ENCODE peak calls at places on chromosomes 3 and 15, in six cellular contexts. V is IMR-90, C is H9, S is mesenchymal stem cell, R is neuronal stem cell, X is H1. Q is an unnamed sample.

GRCh38 chr3:32686713-32687112 is 1.7 kb downstream of the CNOT10 start:
- DNase-seq in V (no peak), C (no peak), S (peak), R (no peak), X (no peak), Q (no peak)

GRCh38 chr15:25903024-25903581 is 40.0 kb upstream of the ATP10A start:
- DNase-seq in V (peak), C (no peak), S (no peak), R (no peak), X (no peak), Q (no peak)

GRCh38 chr15:74995779-74996765 is 709 bp downstream of the SCAMP5 start:
- DNase-seq in V (no peak), C (peak), S (no peak), R (peak), X (no peak), Q (no peak)

GRCh38 chr3:30597131-30597768 is 9.2 kb upstream of the TGFBR2 start:
- DNase-seq in V (peak), C (no peak), S (peak), R (no peak), X (no peak), Q (peak)

GRCh38 chr15:65085207-65085753 is 8.7 kb downstream of the KBTBD13 start:
- DNase-seq in V (no peak), C (no peak), S (no peak), R (no peak), X (no peak), Q (no peak)

GRCh38 chr15:55434989-55435825 is 26.9 kb downstream of the PIERCE2 start:
- DNase-seq in V (peak), C (no peak), S (peak), R (peak), X (peak), Q (peak)

GRCh38 chr3:16147226-16147625 is 27.3 kb upstream of the GALNT15 start:
- DNase-seq in V (peak), C (no peak), S (peak), R (no peak), X (no peak), Q (no peak)

GRCh38 chr3:130850044-130850797 is 43.7 kb upstream of the ATP2C1 start:
- DNase-seq in V (peak), C (no peak), S (peak), R (no peak), X (no peak), Q (peak)

GRCh38 chr3:53242642-53243041 is 13.2 kb downstream of the TKT start:
- DNase-seq in V (no peak), C (no peak), S (peak), R (no peak), X (no peak), Q (no peak)

GRCh38 chr3:53242155-53242554 is 13.7 kb downstream of the TKT start:
- DNase-seq in V (no peak), C (no peak), S (no peak), R (no peak), X (no peak), Q (no peak)

GRCh38 chr3:53243785-53244184 is 12.0 kb downstream of the TKT start:
- DNase-seq in V (no peak), C (no peak), S (no peak), R (no peak), X (no peak), Q (no peak)

GRCh38 chr3:53244281-53244680 is 11.5 kb downstream of the TKT start:
- DNase-seq in V (no peak), C (no peak), S (no peak), R (no peak), X (no peak), Q (no peak)

DNA sequence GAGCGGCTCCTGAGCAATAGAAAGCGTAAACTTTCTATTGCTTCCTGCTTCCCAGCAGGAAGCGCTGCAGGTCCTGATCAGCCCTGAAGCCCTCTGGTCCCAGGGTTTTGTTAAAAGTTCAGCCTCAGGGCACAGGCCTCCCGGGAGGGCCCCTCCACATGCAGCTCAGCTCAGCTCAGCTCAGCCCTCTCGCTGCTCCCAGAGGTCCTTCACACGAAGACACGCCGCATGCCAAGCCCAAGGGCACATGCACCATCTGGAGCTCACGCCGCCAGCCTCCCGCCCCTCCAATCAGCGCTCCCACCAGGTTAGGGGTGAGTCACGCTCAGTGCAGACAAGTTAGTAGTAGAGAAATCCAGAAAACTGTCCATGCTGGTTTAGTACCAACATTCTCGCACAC is 12.7 kb downstream of the TKT start:
- DNase-seq in V (no peak), C (peak), S (peak), R (no peak), X (no peak), Q (no peak)
- H2AFZ ChIP-seq in V (no peak), C (no peak), S (no peak), R (no peak), X (no peak), Q (peak)

GRCh38 chr15:78350058-78350457 is 9.9 kb downstream of the CRABP1 start:
- DNase-seq in V (no peak), C (no peak), S (no peak), R (no peak), X (no peak), Q (no peak)

GRCh38 chr15:78343431-78343830 is 3.3 kb downstream of the CRABP1 start:
- DNase-seq in V (no peak), C (no peak), S (no peak), R (no peak), X (no peak), Q (no peak)

GRCh38 chr15:78351539-78351938 is 11.4 kb downstream of the CRABP1 start:
- DNase-seq in V (no peak), C (no peak), S (no peak), R (no peak), X (no peak), Q (no peak)

GRCh38 chr15:78345726-78346125 is 5.6 kb downstream of the CRABP1 start:
- DNase-seq in V (no peak), C (no peak), S (no peak), R (no peak), X (no peak), Q (no peak)

DNA sequence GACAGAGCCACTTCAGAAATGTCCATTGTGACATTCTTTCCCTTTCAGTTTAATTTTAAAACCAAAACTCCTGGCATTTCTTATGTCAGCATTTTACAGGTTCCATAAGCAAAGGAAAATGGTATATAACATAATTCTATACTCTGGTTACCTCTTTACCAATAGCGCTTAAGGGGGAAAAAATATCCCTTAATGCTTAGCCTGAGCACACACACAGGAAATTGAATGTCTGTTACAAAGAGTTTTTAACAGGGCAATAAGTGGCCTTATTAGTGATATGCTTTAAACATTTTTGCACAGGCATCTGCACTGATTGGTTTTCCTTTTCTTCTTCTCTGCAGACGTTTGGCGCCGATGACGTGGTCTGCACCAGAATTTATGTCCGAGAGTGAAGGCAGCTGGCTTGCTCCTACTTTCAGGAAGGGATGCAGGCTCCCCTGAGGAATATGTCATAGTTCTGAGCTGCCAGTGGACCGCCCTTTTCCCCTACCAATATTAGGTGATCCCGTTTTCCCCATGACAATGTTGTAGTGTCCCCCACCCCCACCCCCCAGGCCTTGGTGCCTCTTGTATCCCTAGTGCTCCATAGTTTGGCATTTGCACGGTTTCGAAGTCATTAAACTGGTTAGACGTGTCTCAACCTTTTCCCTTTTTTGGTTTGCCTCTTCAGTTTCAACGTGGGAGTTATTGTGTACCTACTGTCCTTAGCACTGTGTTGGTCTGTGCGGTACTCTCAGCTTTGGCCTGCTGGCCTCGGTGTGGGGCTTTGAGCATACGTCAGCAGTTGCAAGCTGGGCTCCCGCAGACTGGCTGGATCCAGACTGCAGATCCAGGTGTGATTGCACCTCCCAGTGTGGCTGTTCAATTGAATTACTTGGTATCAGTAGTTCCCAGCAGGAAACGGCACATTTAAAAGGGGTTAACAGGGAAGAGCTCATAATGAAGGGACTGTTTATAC is 7.7 kb downstream of the CRABP1 start:
- DNase-seq in V (no peak), C (no peak), S (peak), R (no peak), X (no peak), Q (no peak)
- H2BK5ac ChIP-seq in V (no peak), C (no peak), S (no peak), R (no peak), X (no peak), Q (peak)

GRCh38 chr3:189122526-189123205 is 49.1 kb upstream of the TPRG1 start:
- DNase-seq in V (no peak), C (no peak), S (no peak), R (no peak), X (no peak), Q (no peak)

GRCh38 chr3:189122120-189122519 is 49.7 kb upstream of the TPRG1 start:
- DNase-seq in V (no peak), C (no peak), S (no peak), R (no peak), X (no peak), Q (no peak)

GRCh38 chr3:189121088-189121487 is 50.7 kb upstream of the TPRG1 start:
- DNase-seq in V (no peak), C (no peak), S (no peak), R (no peak), X (no peak), Q (no peak)

GRCh38 chr3:189118896-189119295 is 52.9 kb upstream of the TPRG1 start:
- DNase-seq in V (no peak), C (no peak), S (no peak), R (no peak), X (no peak), Q (no peak)

DNA sequence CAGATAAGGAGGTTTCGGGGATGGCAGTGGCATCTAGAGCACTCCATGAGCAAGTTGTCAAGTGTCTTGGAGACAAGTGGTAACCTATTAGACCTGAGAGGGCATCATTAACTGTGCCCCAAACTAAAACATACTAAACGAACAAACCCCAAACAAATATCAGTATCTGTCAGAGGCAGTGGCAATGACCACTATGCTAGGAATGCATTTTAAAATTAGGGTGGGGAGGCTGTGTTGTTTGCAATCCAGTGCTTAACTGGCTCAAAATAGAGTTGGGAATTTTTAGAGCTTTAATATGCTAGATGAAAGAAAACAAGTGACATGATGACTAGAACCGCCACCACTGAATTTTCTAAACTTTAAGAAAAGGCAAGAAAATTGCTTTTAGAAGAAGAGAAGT is 51.8 kb upstream of the TPRG1 start:
- DNase-seq in V (no peak), C (no peak), S (no peak), R (no peak), X (no peak), Q (no peak)
- H2AFZ ChIP-seq in V (no peak), C (no peak), S (no peak), R (no peak), X (no peak), Q (no peak)

GRCh38 chr3:184635126-184635525 is 73.5 kb downstream of the EPHB3 start:
- DNase-seq in V (no peak), C (no peak), S (no peak), R (no peak), X (no peak), Q (no peak)

GRCh38 chr3:184637705-184638104 is 74.2 kb downstream of the MAGEF1 start:
- DNase-seq in V (no peak), C (no peak), S (peak), R (no peak), X (no peak), Q (no peak)

GRCh38 chr3:184633185-184633584 is 71.6 kb downstream of the EPHB3 start:
- DNase-seq in V (no peak), C (no peak), S (no peak), R (no peak), X (no peak), Q (no peak)

GRCh38 chr3:184636774-184637316 is 75.0 kb downstream of the MAGEF1 start:
- DNase-seq in V (peak), C (no peak), S (peak), R (no peak), X (no peak), Q (peak)

GRCh38 chr3:184635774-184636173 is 74.2 kb downstream of the EPHB3 start:
- DNase-seq in V (no peak), C (no peak), S (no peak), R (no peak), X (no peak), Q (no peak)
- H2BK5ac ChIP-seq in V (no peak), C (no peak), S (no peak), R (peak), X (no peak), Q (peak)